ENCODE peak calls at places on chromosomes 6 and 20, in ten cellular contexts. L, D, M, P, W, B, H, U, E and S are unnamed samples.
A peak's percentile ranks its signal among the peaks of the same experiment; 100 is the strongest.

GRCh38 chr6:79536615-79536968 is 638 bp downstream of the LCA5 start:
- DNase-seq in U (no peak), W (peak; percentile 57), D (peak; percentile 13), P (peak; percentile 65), H (no peak), B (no peak), L (no peak), E (no peak), M (peak; percentile 55), S (peak; percentile 60)

GRCh38 chr20:3238616-3239025 is 369 bp downstream of the SLC4A11 start:
- DNase-seq in B (peak; percentile 43), E (no peak), H (no peak), W (no peak), D (no peak), P (peak; percentile 37), U (peak; percentile 38), M (peak; percentile 22), L (peak; percentile 60), S (peak; percentile 37)

GRCh38 chr20:1891263-1892121 is 3.7 kb upstream of the SIRPA start:
- DNase-seq in B (no peak), E (no peak), W (no peak), L (no peak), H (no peak), D (no peak), M (no peak), U (no peak), P (no peak), S (no peak)

GRCh38 chr6:12813321-12813720 is 96.8 kb downstream of the PHACTR1 start:
- DNase-seq in D (no peak), B (no peak), M (peak; percentile 51), E (no peak), U (no peak), W (no peak), H (no peak), L (no peak), P (peak; percentile 4), S (no peak)

GRCh38 chr6:170366248-170366960 is 59.8 kb downstream of the FAM120B start:
- DNase-seq in E (no peak), B (no peak), P (no peak), U (no peak), M (no peak), D (no peak), L (no peak), W (no peak), H (no peak), S (no peak)

GRCh38 chr20:49290608-49291191 is 12.8 kb upstream of the ZNFX1 start:
- DNase-seq in B (no peak), D (no peak), E (no peak), W (no peak), M (no peak), P (no peak), L (no peak), H (no peak), U (no peak), S (no peak)

GRCh38 chr6:108403260-108403659 is 108.4 kb downstream of the AFG1L start:
- DNase-seq in W (no peak), B (no peak), E (no peak), H (no peak), U (no peak), M (no peak), P (no peak), D (no peak), L (no peak), S (no peak)

GRCh38 chr6:5905431-5906339 is 101.0 kb downstream of the NRN1 start:
- DNase-seq in L (no peak), E (no peak), P (peak; percentile 78), U (no peak), W (peak; percentile 84), H (no peak), D (peak; percentile 25), M (peak; percentile 91), B (no peak), S (peak; percentile 82)

GRCh38 chr20:52896348-52896747 is 75.8 kb upstream of the TSHZ2 start:
- DNase-seq in B (no peak), D (no peak), L (no peak), H (no peak), P (no peak), U (no peak), W (no peak), M (peak; percentile 1), E (no peak), S (no peak)

GRCh38 chr20:9550283-9550682 is 35.9 kb downstream of the LAMP5 start:
- DNase-seq in E (no peak), M (no peak), U (no peak), H (no peak), B (no peak), W (no peak), L (no peak), P (no peak), D (no peak), S (no peak)

GRCh38 chr6:25485820-25486559 is 166.0 kb upstream of the SCGN start:
- DNase-seq in D (peak; percentile 17), L (no peak), E (no peak), P (no peak), M (peak; percentile 47), B (no peak), H (no peak), U (no peak), W (peak; percentile 79), S (peak; percentile 72)

GRCh38 chr20:305745-306144 is 8.4 kb downstream of the ZCCHC3 start:
- DNase-seq in H (no peak), W (no peak), B (no peak), E (no peak), D (no peak), M (no peak), U (no peak), P (no peak), L (no peak), S (no peak)

GRCh38 chr6:19869464-19869863 is 32.3 kb downstream of the ID4 start:
- DNase-seq in M (no peak), H (no peak), E (no peak), B (no peak), L (no peak), U (no peak), D (no peak), W (no peak), P (no peak), S (no peak)

GRCh38 chr6:157644043-157644810 is 178.8 kb upstream of the SNX9 start:
- DNase-seq in B (peak; percentile 51), W (no peak), P (no peak), U (no peak), H (no peak), E (no peak), L (no peak), D (no peak), M (peak; percentile 27), S (no peak)